ENCODE peak calls at places on chromosomes 2 and 18, in six cellular contexts. W, G, V, A, M and O are unnamed samples.

GRCh38 chr18:55405655-55406373 is 182.2 kb downstream of the TCF4 start:
- DNase-seq in A (peak), W (peak), G (no peak), V (peak), M (peak), O (peak)

GRCh38 chr2:240982821-240983281 is 15.6 kb upstream of the SNED1 start:
- DNase-seq in M (no peak), W (peak), G (no peak), V (peak), A (peak), O (peak)

GRCh38 chr2:139529045-139529444 is 748.9 kb upstream of the NXPH2 start:
- DNase-seq in A (no peak), W (no peak), M (no peak), G (no peak), V (no peak), O (no peak)

GRCh38 chr2:25149646-25150045 is 18.7 kb downstream of the POMC start:
- DNase-seq in A (no peak), M (no peak), W (no peak), G (no peak), V (no peak), O (no peak)

GRCh38 chr2:69143726-69144360 is 130.9 kb downstream of the ANTXR1 start:
- DNase-seq in W (no peak), V (no peak), M (no peak), A (no peak), G (no peak), O (no peak)

GRCh38 chr2:105166671-105167070 is 74.9 kb upstream of the GPR45 start:
- DNase-seq in A (no peak), V (no peak), G (peak), W (no peak), M (no peak), O (no peak)

GRCh38 chr2:226797989-226798421 is 1.6 kb downstream of the IRS1 start:
- DNase-seq in G (no peak), A (no peak), M (no peak), W (no peak), V (peak), O (peak)

GRCh38 chr2:27763907-27764267 is 7.6 kb upstream of the MRPL33 start:
- DNase-seq in A (no peak), V (no peak), G (no peak), M (no peak), W (no peak), O (no peak)

GRCh38 chr2:28341208-28341891 is 51.3 kb upstream of the FOSL2 start:
- DNase-seq in M (no peak), A (no peak), W (no peak), V (peak), G (no peak), O (no peak)

GRCh38 chr18:38329145-38329544 is 763.5 kb upstream of the CELF4 start:
- DNase-seq in G (no peak), V (no peak), W (no peak), A (no peak), M (no peak), O (no peak)

GRCh38 chr2:109269956-109270757 is 141.2 kb downstream of the SH3RF3 start:
- DNase-seq in G (no peak), A (no peak), V (peak), W (no peak), M (no peak), O (no peak)

GRCh38 chr18:47331641-47332040 is 80.2 kb upstream of the SKOR2 start:
- DNase-seq in W (no peak), M (no peak), V (no peak), G (no peak), A (no peak), O (no peak)

GRCh38 chr2:101305492-101306123 is 2.9 kb downstream of the RNF149 start:
- DNase-seq in M (no peak), G (no peak), V (no peak), W (no peak), A (no peak), O (no peak)

GRCh38 chr18:66874375-66874774 is 270.5 kb upstream of the CDH19 start:
- DNase-seq in M (no peak), W (no peak), G (no peak), V (no peak), A (no peak), O (no peak)

GRCh38 chr2:86297382-86298147 is 39.9 kb downstream of the REEP1 start:
- DNase-seq in G (no peak), M (no peak), A (no peak), W (no peak), V (peak), O (no peak)

DNA sequence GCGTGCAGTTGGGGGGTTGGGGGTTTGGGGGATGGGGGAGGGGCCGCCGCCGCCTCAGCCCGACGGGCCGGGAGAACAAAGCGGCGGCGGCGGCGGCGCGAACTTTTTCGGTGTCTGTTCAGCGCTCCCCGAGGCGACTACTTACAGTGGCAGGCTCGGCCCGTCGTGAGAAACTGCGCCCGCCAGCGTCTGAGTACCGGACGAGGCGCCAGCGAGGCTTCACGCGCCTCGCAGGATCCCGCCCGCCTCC is 172 bp downstream of the PRKD3 start:
- DNase-seq in A (peak), V (peak), M (no peak), G (no peak), W (peak), O (peak)
- TF ChIP-seq POLR2A in A (peak), V (peak), M (peak), G (peak), W (no peak), O (no peak)

DNA sequence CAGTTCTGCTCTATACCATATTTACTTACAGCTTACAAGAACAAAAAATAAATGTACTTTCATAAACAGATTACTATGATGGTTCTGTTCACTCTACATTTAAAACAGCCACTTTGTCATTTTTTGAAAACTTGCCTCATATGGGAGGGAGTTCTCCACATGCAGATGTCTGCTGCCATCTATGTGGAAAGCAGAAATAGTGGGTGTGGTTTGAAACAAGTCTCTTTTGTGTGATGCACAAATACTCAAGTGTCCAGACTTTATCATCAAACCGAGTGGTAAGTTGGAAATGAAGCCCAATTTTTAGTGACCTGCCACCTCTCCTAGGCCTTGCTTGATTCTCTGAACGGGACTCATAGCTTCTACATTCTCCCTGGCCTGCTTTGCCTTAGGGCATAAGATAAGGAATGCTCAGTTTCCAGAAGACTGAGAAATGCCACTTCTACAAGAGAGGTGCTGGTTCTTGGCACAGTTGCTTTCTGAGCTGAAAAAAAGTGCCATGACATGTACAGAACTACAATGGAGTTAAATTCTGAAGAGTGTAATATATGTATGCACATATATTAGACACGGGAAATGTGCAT is 221.1 kb downstream of the SLC8A1 start:
- DNase-seq in V (no peak), M (no peak), A (no peak), W (no peak), G (no peak), O (no peak)
- TF ChIP-seq CTCF in V (no peak), M (no peak), A (no peak), W (no peak), G (no peak), O (no peak)

DNA sequence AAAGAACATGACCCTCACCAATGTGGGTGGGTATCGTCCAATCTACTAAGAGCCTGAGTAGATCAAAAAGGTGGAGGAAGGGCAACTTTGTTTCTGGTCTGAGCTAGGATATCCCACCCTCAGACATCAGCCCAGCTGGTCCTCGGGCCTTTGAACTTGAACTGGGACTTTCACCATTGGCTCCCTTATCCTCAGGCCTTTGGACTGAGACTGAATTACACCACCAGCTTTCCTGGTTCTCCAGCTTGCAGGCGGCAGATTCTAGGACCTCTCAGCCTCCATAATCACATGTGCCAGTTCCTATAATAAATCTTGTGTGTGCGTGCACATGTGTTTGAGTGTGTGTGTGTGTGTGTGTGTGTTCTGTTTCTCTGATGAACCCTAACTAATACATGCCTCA is 10.6 kb downstream of the MGAT4A start:
- DNase-seq in M (no peak), A (no peak), V (no peak), G (no peak), W (no peak), O (no peak)
- TF ChIP-seq POLR2A in M (no peak), A (no peak), V (no peak), G (no peak), W (no peak), O (no peak)

DNA sequence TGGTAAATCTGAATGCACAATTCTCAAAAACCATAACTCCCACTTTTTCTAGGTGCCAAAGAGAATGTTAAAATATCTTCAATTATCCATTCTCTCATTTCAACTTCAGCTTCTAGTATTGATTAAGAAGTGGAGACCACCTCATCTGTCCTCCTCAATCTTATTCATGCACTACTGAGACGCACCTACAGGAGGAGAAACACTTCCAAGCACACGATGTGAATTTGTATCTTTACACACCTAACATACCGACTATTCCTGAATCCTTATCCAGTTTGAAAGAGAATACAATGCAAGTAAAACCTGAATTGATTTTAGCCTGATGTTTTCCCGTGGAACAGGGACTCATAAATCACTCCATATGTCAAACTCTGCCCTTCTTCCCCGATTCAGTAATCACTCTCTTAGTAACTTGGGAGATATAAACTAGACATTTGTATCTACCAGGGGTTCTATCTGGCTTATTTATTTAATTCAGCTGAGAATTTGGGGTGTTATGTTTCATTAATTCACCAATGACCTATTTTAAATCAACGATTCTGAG is 101.0 kb downstream of the MREG start:
- DNase-seq in G (no peak), V (no peak), A (no peak), M (no peak), W (no peak), O (no peak)
- TF ChIP-seq CTCF in G (no peak), V (no peak), A (no peak), M (no peak), W (no peak), O (no peak)

GRCh38 chr2:152421521-152422367 is 86.8 kb downstream of the FMNL2 start:
- DNase-seq in W (no peak), G (no peak), V (no peak), A (peak), M (peak), O (no peak)
- TF ChIP-seq POLR2A in W (no peak), G (no peak), V (no peak), A (no peak), M (no peak), O (no peak)

GRCh38 chr18:25351280-25351772 is 640 bp downstream of the ZNF521 start:
- DNase-seq in V (no peak), G (no peak), M (no peak), W (no peak), A (peak), O (no peak)

GRCh38 chr18:25349926-25350560 is 1.9 kb downstream of the ZNF521 start:
- DNase-seq in M (no peak), A (peak), G (peak), V (peak), W (no peak), O (peak)

GRCh38 chr18:25349131-25349925 is 2.6 kb downstream of the ZNF521 start:
- DNase-seq in G (peak), W (no peak), V (peak), M (no peak), A (peak), O (peak)

GRCh38 chr18:25351773-25352628 is at the start of gene ZNF521:
- DNase-seq in W (peak), V (peak), A (peak), G (peak), M (no peak), O (peak)

DNA sequence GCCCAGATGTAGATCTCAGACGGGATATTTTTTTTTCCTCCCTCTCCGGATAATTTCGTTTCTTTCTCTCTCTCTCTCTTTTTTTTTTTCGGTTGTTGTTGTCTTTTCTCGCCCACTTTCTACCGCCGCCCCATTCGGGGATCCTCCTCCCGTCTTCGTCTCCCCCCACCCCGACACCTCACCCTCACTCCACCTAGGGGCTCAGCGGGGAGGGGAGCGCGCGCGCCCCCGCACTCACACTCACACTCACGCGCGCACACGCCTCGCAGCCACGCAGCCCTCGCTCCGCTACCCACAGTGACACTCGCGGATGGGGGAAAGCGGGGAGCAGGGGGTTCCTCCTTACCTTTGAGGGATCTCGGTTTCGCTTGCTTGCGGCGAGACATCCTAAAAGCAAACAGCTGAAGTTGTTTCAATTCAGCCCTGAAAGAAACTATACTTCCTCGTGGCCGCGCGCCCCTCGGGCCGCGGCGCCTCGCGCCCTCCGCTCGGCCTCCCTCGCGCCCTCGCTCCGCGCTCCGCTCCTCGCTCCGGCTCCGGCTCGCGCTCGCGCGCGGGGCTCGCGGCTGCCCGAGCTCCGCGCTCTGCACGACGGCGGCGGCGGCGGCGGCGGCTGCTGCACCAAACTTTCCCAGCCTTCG is 1.3 kb downstream of the ZNF521 start:
- DNase-seq in W (peak), V (peak), A (peak), M (no peak), G (peak), O (peak)
- TF ChIP-seq CTCF in W (no peak), V (no peak), A (no peak), M (no peak), G (no peak), O (no peak)

GRCh38 chr2:223042284-223042683 is 9.7 kb upstream of the KCNE4 start:
- DNase-seq in A (no peak), M (no peak), G (no peak), W (no peak), V (no peak), O (no peak)
- TF ChIP-seq POLR2A in A (no peak), M (no peak), G (no peak), W (no peak), V (no peak), O (no peak)

GRCh38 chr2:46832543-46832942 is 83.1 kb downstream of the MCFD2 start:
- DNase-seq in G (no peak), M (no peak), W (no peak), V (no peak), A (no peak), O (no peak)
- TF ChIP-seq CTCF in G (no peak), M (no peak), W (no peak), V (no peak), A (no peak), O (no peak)

DNA sequence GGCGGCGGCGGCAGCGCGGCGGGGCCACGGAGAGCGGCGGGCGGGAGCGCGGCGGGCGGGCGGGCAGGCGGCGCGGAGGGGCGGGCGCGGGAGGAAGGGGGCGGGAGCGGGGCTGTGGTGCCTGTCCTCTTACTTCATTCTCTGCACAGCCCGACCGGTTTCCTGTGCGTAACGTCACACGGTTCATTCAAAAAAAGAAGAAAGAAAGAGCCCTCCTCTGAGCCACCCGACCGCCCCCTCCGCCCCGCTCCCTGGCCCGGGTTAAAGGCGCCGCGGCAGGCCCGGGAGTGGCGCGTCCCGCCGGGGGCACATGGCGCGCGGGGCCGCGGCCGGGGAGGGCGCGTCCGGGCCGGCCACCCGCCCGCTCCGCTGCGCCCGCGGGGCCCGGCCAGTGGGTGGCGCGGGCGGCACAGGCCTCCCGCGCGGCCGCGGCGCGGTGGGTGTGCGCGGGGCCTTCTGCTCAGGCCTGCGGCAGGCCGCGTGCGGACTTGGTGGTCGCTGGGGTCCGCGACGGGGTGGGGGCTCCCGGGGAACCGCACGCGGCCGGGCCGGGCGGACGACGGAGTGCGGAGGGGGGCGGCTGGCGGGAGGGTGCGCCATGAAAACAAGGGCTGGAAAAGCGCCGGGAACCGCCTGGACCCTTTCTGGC is 596 bp upstream of the BCL2 start:
- DNase-seq in V (peak), G (peak), W (peak), A (peak), M (peak), O (peak)
- TF ChIP-seq POLR2A in V (no peak), G (no peak), W (peak), A (peak), M (no peak), O (no peak)